ENCODE peak calls at places on chromosomes 11 and 22, in five cellular contexts. Y is upper lobe of right lung, J is astrocyte, L is WTC11, D is GM12865. W is an unnamed sample.

GRCh38 chr11:113663567-113663966 is 42.5 kb downstream of the TMPRSS5 start:
- DNase-seq in Y (no peak), J (peak), L (no peak), D (no peak), W (no peak)

GRCh38 chr11:118398797-118399564 is 2.4 kb upstream of the ATP5MG start:
- DNase-seq in Y (no peak), J (no peak), L (no peak), D (peak), W (no peak)

GRCh38 chr11:2942872-2943710 is 13.9 kb upstream of the PHLDA2 start:
- DNase-seq in Y (no peak), J (no peak), L (no peak), D (no peak), W (no peak)

GRCh38 chr22:42863349-42863911 is 6.4 kb upstream of the ARFGAP3 start:
- DNase-seq in Y (no peak), J (peak), L (no peak), D (peak), W (peak)

GRCh38 chr11:28284206-28284605 is 176.0 kb downstream of the METTL15 start:
- DNase-seq in Y (no peak), J (no peak), L (no peak), D (no peak), W (no peak)

GRCh38 chr11:8810331-8811301 is 100.4 kb upstream of the AKIP1 start:
- DNase-seq in Y (peak), J (peak), L (peak), D (peak), W (peak)

GRCh38 chr11:112844530-112844929 is 116.7 kb upstream of the NCAM1 start:
- DNase-seq in Y (no peak), J (no peak), L (no peak), D (no peak), W (no peak)

GRCh38 chr11:86245369-86246292 is 1.1 kb downstream of the EED start:
- DNase-seq in Y (no peak), J (no peak), L (no peak), D (peak), W (no peak)

GRCh38 chr11:74004694-74005615 is 3.9 kb downstream of the UCP3 start:
- DNase-seq in Y (no peak), J (no peak), L (no peak), D (peak), W (no peak)

GRCh38 chr11:131695889-131696429 is 325.5 kb downstream of the NTM start:
- DNase-seq in Y (no peak), J (no peak), L (no peak), D (no peak), W (no peak)

GRCh38 chr11:101478587-101479375 is 105.0 kb downstream of the TRPC6 start:
- DNase-seq in Y (no peak), J (no peak), L (no peak), D (no peak), W (no peak)

GRCh38 chr11:118142809-118143208 is 9.8 kb downstream of the SCN4B start:
- DNase-seq in Y (peak), J (no peak), L (no peak), D (no peak), W (no peak)

GRCh38 chr11:9787981-9788521 is 124.2 kb downstream of the SWAP70 start:
- DNase-seq in Y (no peak), J (peak), L (no peak), D (peak), W (peak)

GRCh38 chr11:12692238-12693074 is 18.2 kb downstream of the TEAD1 start:
- DNase-seq in Y (peak), J (peak), L (no peak), D (no peak), W (peak)

GRCh38 chr11:63802637-63803414 is 10.4 kb upstream of the SPINDOC start:
- DNase-seq in Y (no peak), J (peak), L (no peak), D (peak), W (peak)

GRCh38 chr11:66338276-66339162 is 2.3 kb upstream of the RIN1 start:
- DNase-seq in Y (peak), J (no peak), L (no peak), D (no peak), W (no peak)

GRCh38 chr11:119389611-119390254 is 8.2 kb upstream of the USP2 start:
- DNase-seq in Y (no peak), J (no peak), L (peak), D (peak), W (no peak)

GRCh38 chr11:34266987-34267386 is 90.8 kb downstream of the ABTB2 start:
- DNase-seq in Y (no peak), J (no peak), L (no peak), D (no peak), W (no peak)

GRCh38 chr22:42608481-42609361 is 6.0 kb downstream of the POLDIP3 start:
- DNase-seq in Y (no peak), J (peak), L (no peak), D (no peak), W (peak)

GRCh38 chr22:42836026-42836425 is 21.0 kb downstream of the ARFGAP3 start:
- DNase-seq in Y (no peak), J (no peak), L (no peak), D (no peak), W (no peak)

GRCh38 chr11:65438257-65439151 is 15.9 kb downstream of the NEAT1 start:
- DNase-seq in Y (no peak), J (no peak), L (no peak), D (no peak), W (no peak)

GRCh38 chr11:15969281-15969680 is 387.1 kb downstream of the SOX6 start:
- DNase-seq in Y (no peak), J (peak), L (no peak), D (peak), W (peak)

GRCh38 chr11:827146-827860 is 416 bp upstream of the CRACR2B start:
- DNase-seq in Y (peak), J (no peak), L (peak), D (peak), W (no peak)

GRCh38 chr11:61587951-61588695 is 7.2 kb upstream of the SYT7 start:
- DNase-seq in Y (peak), J (no peak), L (peak), D (peak), W (no peak)

GRCh38 chr22:25353516-25354445 is 134.3 kb downstream of the CRYBB2 start:
- DNase-seq in Y (peak), J (no peak), L (no peak), D (no peak), W (no peak)
- TF ChIP-seq CTCF in Y (no peak), J (no peak), L (no peak), D (no peak), W (no peak)

GRCh38 chr11:123033895-123034294 is 28.0 kb downstream of the HSPA8 start:
- DNase-seq in Y (no peak), J (no peak), L (no peak), D (no peak), W (no peak)
- TF ChIP-seq CTCF in Y (peak), J (peak), L (no peak), D (peak), W (peak)

DNA sequence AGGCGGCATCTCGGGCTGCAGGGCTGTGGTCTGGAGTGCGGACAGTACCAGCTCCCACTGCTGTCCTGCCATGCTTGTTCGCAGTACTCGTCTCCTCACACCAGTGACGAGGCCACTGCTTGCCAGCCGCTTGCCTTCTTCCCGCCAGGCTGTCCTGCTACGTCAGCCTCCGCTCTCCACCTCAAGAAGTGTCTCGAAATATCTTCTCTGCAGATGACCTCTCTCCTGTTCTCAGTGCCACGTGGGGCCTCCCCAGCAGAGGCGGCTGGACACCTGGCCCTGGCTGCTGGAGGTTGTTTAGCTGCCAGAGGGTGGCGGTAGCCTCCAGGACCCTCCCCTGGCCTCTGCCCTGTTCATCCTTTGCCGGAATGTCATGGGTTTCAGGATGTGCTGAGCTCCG is 3.1 kb upstream of the CCDC188 start:
- DNase-seq in Y (no peak), J (no peak), L (peak), D (no peak), W (no peak)
- TF ChIP-seq CTCF in Y (no peak), J (no peak), L (no peak), D (no peak), W (no peak)

DNA sequence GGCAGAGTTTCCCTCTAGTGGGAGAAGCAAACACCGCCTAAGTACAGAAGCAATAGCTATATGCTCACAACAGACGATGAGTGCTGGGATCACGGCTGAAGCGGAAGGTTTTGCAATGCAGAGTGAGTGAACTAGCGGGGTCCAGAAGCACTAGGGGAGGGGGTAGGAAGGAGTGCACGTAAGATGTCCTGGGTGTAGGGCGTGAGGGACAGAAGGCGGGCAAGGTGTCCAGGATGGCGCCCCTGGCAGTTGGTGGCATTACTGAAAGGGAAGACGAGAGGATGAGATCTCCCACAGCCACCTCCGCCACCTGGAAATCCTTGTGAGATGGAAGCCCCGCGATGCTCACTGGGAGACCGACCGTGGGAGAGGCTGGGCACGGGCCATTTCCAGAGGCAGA is 81.0 kb downstream of the ETS1 start:
- DNase-seq in Y (no peak), J (no peak), L (no peak), D (no peak), W (no peak)
- TF ChIP-seq CTCF in Y (no peak), J (no peak), L (no peak), D (no peak), W (no peak)

GRCh38 chr11:11400121-11400520 is 47.1 kb upstream of the CSNK2A3 start:
- DNase-seq in Y (no peak), J (no peak), L (no peak), D (no peak), W (no peak)

GRCh38 chr11:11397043-11397415 is 44.0 kb upstream of the CSNK2A3 start:
- DNase-seq in Y (no peak), J (peak), L (no peak), D (no peak), W (no peak)

GRCh38 chr11:11403763-11404725 is 51.0 kb upstream of the CSNK2A3 start:
- DNase-seq in Y (no peak), J (peak), L (no peak), D (no peak), W (peak)

GRCh38 chr11:11401960-11402359 is 48.9 kb upstream of the CSNK2A3 start:
- DNase-seq in Y (no peak), J (no peak), L (no peak), D (no peak), W (no peak)

DNA sequence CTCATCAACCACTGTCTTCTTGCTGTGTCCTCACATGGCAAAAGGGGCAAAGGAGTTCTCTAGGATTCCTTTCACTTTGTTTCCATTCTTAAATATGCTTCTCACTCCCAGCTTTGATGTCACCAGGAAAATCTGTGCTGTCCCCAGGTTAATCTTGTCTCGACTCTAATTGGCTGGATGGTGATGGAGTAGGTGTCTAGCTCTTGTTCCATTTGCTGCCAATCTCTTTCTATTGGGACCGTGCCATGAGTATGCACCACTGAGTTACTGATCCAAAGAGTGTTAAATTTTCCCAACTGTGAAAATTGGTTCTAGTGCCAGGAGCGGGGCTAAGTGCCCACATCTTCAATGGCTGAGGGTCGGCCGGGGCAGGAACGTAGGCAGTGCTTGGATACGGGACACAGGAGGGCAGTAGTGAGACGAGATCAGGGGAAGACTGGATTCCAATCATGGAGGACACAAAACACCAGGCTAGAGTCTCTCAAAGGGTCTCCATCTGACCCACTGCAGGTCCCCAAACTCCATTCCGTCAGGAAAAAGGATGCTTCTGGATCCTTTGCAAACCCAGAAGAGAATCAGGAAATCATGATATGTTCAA is 47.7 kb upstream of the CSNK2A3 start:
- DNase-seq in Y (no peak), J (no peak), L (peak), D (peak), W (no peak)
- TF ChIP-seq CTCF in Y (peak), J (no peak), L (peak), D (peak), W (peak)

GRCh38 chr22:37175414-37176144 is 12.5 kb downstream of the C1QTNF6 start:
- DNase-seq in Y (peak), J (no peak), L (peak), D (no peak), W (no peak)

GRCh38 chr22:37174964-37175363 is 13.1 kb downstream of the C1QTNF6 start:
- DNase-seq in Y (no peak), J (no peak), L (peak), D (no peak), W (no peak)

GRCh38 chr22:37177221-37177620 is 10.8 kb downstream of the C1QTNF6 start:
- DNase-seq in Y (peak), J (no peak), L (no peak), D (no peak), W (no peak)

GRCh38 chr22:37177755-37178154 is 10.3 kb downstream of the C1QTNF6 start:
- DNase-seq in Y (no peak), J (no peak), L (no peak), D (no peak), W (no peak)

GRCh38 chr22:37176464-37177061 is 11.5 kb downstream of the C1QTNF6 start:
- DNase-seq in Y (peak), J (peak), L (no peak), D (peak), W (peak)
- TF ChIP-seq CTCF in Y (no peak), J (no peak), L (no peak), D (no peak), W (no peak)

GRCh38 chr11:116239247-116239646 is 533.5 kb downstream of the BUD13 start:
- DNase-seq in Y (no peak), J (no peak), L (no peak), D (no peak), W (no peak)

GRCh38 chr11:116244889-116245288 is 527.9 kb downstream of the BUD13 start:
- DNase-seq in Y (no peak), J (no peak), L (no peak), D (no peak), W (no peak)

GRCh38 chr11:116240661-116241060 is 532.1 kb downstream of the BUD13 start:
- DNase-seq in Y (no peak), J (no peak), L (no peak), D (no peak), W (no peak)

GRCh38 chr11:116244425-116244824 is 528.4 kb downstream of the BUD13 start:
- DNase-seq in Y (no peak), J (no peak), L (no peak), D (no peak), W (no peak)

DNA sequence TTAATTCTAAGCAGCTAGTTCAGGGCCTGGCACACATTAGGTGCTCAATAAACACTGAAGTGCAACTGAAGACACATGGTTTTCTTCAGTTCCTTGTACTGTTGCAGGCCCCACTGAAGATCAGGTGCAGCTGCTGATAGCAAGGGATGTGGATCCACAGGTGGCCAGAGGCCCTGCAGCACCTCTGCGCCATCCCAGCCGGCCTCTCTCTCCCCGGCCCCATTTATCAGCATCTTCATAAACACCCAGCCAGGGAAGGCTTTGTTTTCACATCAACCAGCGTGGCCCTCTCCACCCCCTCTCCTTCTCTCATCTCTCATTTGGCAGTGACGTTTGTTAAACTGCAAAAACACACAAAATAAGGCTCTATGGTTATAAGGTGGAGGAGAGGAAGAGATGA is 528.8 kb downstream of the BUD13 start:
- DNase-seq in Y (no peak), J (no peak), L (no peak), D (no peak), W (no peak)
- TF ChIP-seq CTCF in Y (no peak), J (no peak), L (no peak), D (no peak), W (no peak)

DNA sequence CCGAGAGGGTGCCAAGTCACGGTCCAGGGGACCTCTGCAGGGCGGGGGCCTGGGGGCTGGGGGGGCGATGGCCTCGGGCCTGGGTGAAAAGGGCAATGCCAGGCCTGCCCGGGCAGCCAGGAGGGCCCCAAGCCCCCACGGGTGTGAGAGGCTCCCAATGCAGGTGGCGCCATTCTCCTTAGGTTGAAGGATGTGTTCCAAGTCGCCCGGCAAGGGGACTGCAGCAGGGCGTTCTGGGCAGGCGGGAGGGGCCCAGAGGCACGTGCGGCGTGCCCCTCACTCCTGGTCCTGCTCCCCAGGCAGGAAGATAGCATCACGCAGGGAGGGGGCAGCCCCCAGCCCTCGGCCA is 730 bp upstream of the TNNI2 start:
- DNase-seq in Y (no peak), J (no peak), L (no peak), D (no peak), W (no peak)
- TF ChIP-seq CTCF in Y (peak), J (no peak), L (no peak), D (no peak), W (peak)

DNA sequence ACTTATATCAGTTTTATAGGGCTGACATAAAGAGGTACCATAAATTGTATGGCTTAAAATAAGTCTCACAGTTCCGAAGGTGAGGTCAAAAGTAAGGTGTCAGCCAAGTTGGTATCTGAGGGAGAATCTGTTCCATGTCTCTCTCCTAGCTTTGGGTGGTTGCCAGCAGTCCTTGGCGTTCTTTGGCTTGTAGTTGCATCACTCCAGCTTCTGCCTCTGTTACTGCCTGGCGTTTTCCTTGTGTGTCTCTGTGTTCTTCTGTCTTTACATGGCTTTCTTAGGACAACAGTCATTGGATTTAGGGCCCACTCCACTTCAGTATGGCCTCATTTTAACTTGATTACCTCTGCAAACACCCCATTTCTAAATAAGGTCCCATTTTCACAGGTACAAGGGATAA is 16.7 kb downstream of the MMP7 start:
- DNase-seq in Y (no peak), J (no peak), L (no peak), D (no peak), W (no peak)
- TF ChIP-seq CTCF in Y (no peak), J (no peak), L (no peak), D (no peak), W (no peak)